ENCODE peak calls at places on chromosomes 13 and 19, in six cellular contexts. K is MM.1S, Z is PC-9, R is PC-3, E is HCT116, B is GM23248. S is an unnamed sample. For H3K9me2, the result is how much of the 10 kb centered on the place peaks cover.

GRCh38 chr13:108785844-108786243 is 156.4 kb downstream of the MYO16 start:
- DNase-seq in K (no peak), Z (no peak), R (no peak), E (no peak), B (no peak), S (no peak)

GRCh38 chr13:99119686-99120085 is 81.0 kb upstream of the UBAC2 start:
- DNase-seq in K (no peak), Z (no peak), R (no peak), E (no peak), B (no peak), S (no peak)

GRCh38 chr13:113220141-113220598 is 10.8 kb downstream of the CUL4A start:
- DNase-seq in K (no peak), Z (no peak), R (no peak), E (no peak), B (no peak), S (no peak)

GRCh38 chr13:77009011-77009410 is 17.1 kb downstream of the CLN5 start:
- DNase-seq in K (no peak), Z (no peak), R (no peak), E (no peak), B (no peak), S (no peak)

GRCh38 chr19:20928371-20928770 is 5.3 kb downstream of the ZNF85 start:
- DNase-seq in K (no peak), Z (no peak), R (no peak), E (no peak), B (peak), S (no peak)

GRCh38 chr19:4062576-4063368 is 3.9 kb downstream of the ZBTB7A start:
- DNase-seq in K (no peak), Z (no peak), R (no peak), E (no peak), B (peak), S (no peak)

GRCh38 chr13:45623516-45624090 is 8.1 kb upstream of the ERICH6B start:
- DNase-seq in K (no peak), Z (no peak), R (peak), E (peak), B (peak), S (peak)

GRCh38 chr13:87678353-87678752 is 7.2 kb downstream of the SLITRK5 start:
- DNase-seq in K (peak), Z (no peak), R (no peak), E (no peak), B (no peak), S (no peak)

GRCh38 chr13:83121904-83122303 is 760.4 kb downstream of the SLITRK1 start:
- DNase-seq in K (no peak), Z (no peak), R (no peak), E (no peak), B (no peak), S (no peak)

GRCh38 chr13:99314640-99315176 is 7.5 kb upstream of the GPR183 start:
- DNase-seq in K (no peak), Z (no peak), R (no peak), E (peak), B (peak), S (no peak)

GRCh38 chr13:48656621-48657020 is 2.9 kb downstream of the CYSLTR2 start:
- DNase-seq in K (no peak), Z (no peak), R (no peak), E (no peak), B (no peak), S (no peak)

GRCh38 chr19:38852231-38853044 is 2.7 kb upstream of the HNRNPL start:
- DNase-seq in K (peak), Z (peak), R (peak), E (no peak), B (peak), S (peak)

GRCh38 chr19:4693078-4693350 is 22.9 kb upstream of the MYDGF start:
- DNase-seq in K (no peak), Z (no peak), R (no peak), E (no peak), B (no peak), S (no peak)

GRCh38 chr13:41696163-41697003 is 239.0 kb downstream of the RGCC start:
- DNase-seq in K (no peak), Z (peak), R (peak), E (peak), B (peak), S (no peak)

GRCh38 chr13:44271915-44272341 is 101.7 kb upstream of the SERP2 start:
- DNase-seq in K (no peak), Z (no peak), R (no peak), E (no peak), B (no peak), S (no peak)

GRCh38 chr13:113628291-113629270 is 29.4 kb downstream of the ATP4B start:
- DNase-seq in K (no peak), Z (no peak), R (no peak), E (no peak), B (no peak), S (no peak)

GRCh38 chr13:105799155-105799554 is 736.3 kb downstream of the EFNB2 start:
- DNase-seq in K (no peak), Z (no peak), R (no peak), E (no peak), B (no peak), S (no peak)

GRCh38 chr13:44969858-44970484 is 19.3 kb downstream of the NUFIP1 start:
- DNase-seq in K (peak), Z (no peak), R (peak), E (peak), B (peak), S (peak)

GRCh38 chr13:80334582-80335260 is 6.2 kb downstream of the SPRY2 start:
- DNase-seq in K (no peak), Z (no peak), R (peak), E (no peak), B (peak), S (no peak)

GRCh38 chr19:37669336-37669963 is 14.2 kb upstream of the ZFP30 start:
- DNase-seq in K (no peak), Z (no peak), R (no peak), E (no peak), B (no peak), S (no peak)

GRCh38 chr19:12365094-12365371 is 450 bp downstream of the ZNF442 start:
- DNase-seq in K (no peak), Z (no peak), R (peak), E (no peak), B (peak), S (no peak)

GRCh38 chr19:33299061-33299665 is 3.2 kb downstream of the CEBPA start:
- DNase-seq in K (no peak), Z (no peak), R (no peak), E (no peak), B (no peak), S (no peak)

GRCh38 chr19:11063434-11063833 is 25.8 kb upstream of the LDLR start:
- DNase-seq in K (no peak), Z (no peak), R (no peak), E (no peak), B (no peak), S (no peak)

GRCh38 chr13:98965325-98965724 is 12.5 kb downstream of the DOCK9 start:
- DNase-seq in K (no peak), Z (no peak), R (no peak), E (no peak), B (no peak), S (no peak)

GRCh38 chr19:17293605-17294004 is 9.6 kb downstream of the ABHD8 start:
- DNase-seq in K (peak), Z (no peak), R (no peak), E (no peak), B (no peak), S (no peak)

GRCh38 chr13:23081246-23081645 is 99.5 kb upstream of the SGCG start:
- DNase-seq in K (no peak), Z (no peak), R (no peak), E (no peak), B (peak), S (no peak)

GRCh38 chr13:80345771-80346510 is 5.0 kb upstream of the SPRY2 start:
- DNase-seq in K (no peak), Z (no peak), R (no peak), E (no peak), B (no peak), S (no peak)

GRCh38 chr19:49849433-49850220 is 1.3 kb upstream of the PTOV1 start:
- DNase-seq in K (no peak), Z (no peak), R (no peak), E (no peak), B (no peak), S (no peak)
- H3K4me3 ChIP-seq in K (peak), Z (peak), R (peak), E (peak), B (peak), S (peak)

DNA sequence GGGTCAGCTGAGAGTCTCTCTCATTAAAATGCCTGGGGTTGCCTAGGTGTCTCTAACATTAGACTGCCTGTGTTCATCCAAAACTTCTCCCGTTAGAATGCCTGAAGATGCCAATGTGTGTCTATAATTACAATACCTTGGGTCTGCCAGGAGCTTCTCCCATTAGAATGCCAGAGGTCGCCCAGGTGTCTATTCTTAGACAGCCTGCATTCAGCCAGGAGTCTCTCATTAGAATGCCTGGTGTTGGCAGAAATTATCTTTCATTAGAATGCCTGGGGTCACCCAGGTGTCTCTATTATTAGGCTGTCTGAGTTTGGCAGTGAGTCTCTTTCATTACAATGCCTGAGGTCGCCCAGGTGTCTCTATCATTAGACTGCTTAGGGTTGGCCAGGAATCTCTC is 1560.2 kb downstream of the UQCRFS1 start:
- DNase-seq in K (no peak), Z (no peak), R (no peak), E (no peak), B (no peak), S (no peak)
- H3K9me2 ChIP-seq in K (under half), Z (under half), R (under half), E (under half), B (under half), S (under half)

GRCh38 chr13:73220966-73221720 is 162.3 kb downstream of the KLF5 start:
- DNase-seq in K (no peak), Z (no peak), R (no peak), E (no peak), B (peak), S (no peak)
- H2AFZ ChIP-seq in K (no peak), Z (no peak), R (no peak), E (no peak), B (no peak), S (no peak)

DNA sequence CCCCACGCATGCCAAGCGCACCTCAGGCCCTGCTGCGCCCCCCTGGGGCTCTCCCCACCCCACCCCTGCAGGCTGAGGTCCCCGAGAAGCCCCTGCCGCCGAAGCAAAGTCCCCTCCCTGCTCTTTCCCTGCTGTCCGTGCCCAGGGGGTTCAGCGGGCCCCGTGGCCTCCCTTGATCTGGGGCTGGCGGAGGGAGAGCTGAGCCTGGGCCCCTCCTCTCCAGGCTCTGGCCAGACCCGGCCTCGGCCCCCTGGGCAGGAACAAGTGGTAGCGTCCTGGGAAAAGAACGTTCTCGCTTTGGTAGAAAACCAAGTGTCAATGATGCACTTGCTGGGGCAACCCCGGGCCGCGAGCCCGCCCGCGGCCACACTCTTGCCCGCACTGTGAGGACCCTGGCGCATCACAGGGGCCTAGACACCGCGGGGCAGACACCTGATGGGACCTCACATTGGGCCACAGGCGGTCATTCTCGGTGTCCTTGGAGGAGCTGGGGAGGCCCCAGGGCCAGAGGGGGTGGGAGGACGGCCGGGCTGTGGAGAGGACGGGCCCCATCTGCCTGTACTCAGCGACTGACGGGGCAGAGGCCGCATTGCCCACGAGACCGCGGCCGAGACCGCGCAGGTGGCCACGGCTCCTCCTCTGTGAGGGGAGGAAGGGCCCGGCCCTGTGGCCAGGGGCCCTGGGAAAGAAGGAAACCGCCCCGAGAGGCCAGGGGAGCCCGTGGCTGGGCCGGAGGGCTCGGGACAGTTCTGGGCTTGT is 29.0 kb downstream of the GPX4 start:
- DNase-seq in K (peak), Z (no peak), R (no peak), E (no peak), B (no peak), S (no peak)
- H3K4me3 ChIP-seq in K (peak), Z (no peak), R (no peak), E (no peak), B (peak), S (peak)

GRCh38 chr19:31408460-31409124 is 59.4 kb upstream of the TSHZ3 start:
- DNase-seq in K (no peak), Z (no peak), R (peak), E (no peak), B (peak), S (no peak)
- H3K9me2 ChIP-seq in K (under half), Z (under half), R (under half), E (under half), B (under half), S (under half)

S was measured in Karpas-422.